ENCODE peak calls at places on chromosome 9, in five cellular contexts. R, I, H, F and G are unnamed samples.

GRCh38 chr9:5357431-5358105 is 17.9 kb upstream of the RLN1 start:
- DNase-seq in H (no peak), F (no peak), I (no peak), R (no peak), G (no peak)

GRCh38 chr9:22148876-22149637 is 140.0 kb upstream of the CDKN2B start:
- DNase-seq in H (no peak), R (no peak), I (no peak), F (no peak), G (no peak)

GRCh38 chr9:24045150-24045549 is 219.1 kb upstream of the ELAVL2 start:
- DNase-seq in R (no peak), I (no peak), F (no peak), H (no peak), G (no peak)

GRCh38 chr9:91949293-91949945 is 609 bp downstream of the ROR2 start:
- DNase-seq in R (peak), I (no peak), F (peak), H (no peak), G (no peak)

GRCh38 chr9:7780261-7780988 is 19.2 kb downstream of the DMAC1 start:
- DNase-seq in R (peak), F (no peak), I (no peak), H (no peak), G (no peak)

GRCh38 chr9:134899818-134900325 is 17.8 kb downstream of the FCN1 start:
- DNase-seq in F (no peak), H (no peak), R (no peak), I (no peak), G (no peak)

GRCh38 chr9:125604189-125604588 is 102.8 kb downstream of the MAPKAP1 start:
- DNase-seq in I (no peak), R (no peak), H (no peak), F (no peak), G (no peak)

GRCh38 chr9:116671605-116672004 is 15.5 kb upstream of the TRIM32 start:
- DNase-seq in F (no peak), I (no peak), H (no peak), R (no peak), G (no peak)

GRCh38 chr9:68705636-68706578 is 867 bp downstream of the PIP5K1B start:
- DNase-seq in F (no peak), R (peak), I (peak), H (peak), G (no peak)

GRCh38 chr9:88974641-88975040 is 16.6 kb upstream of the S1PR3 start:
- DNase-seq in R (no peak), F (no peak), H (no peak), I (no peak), G (no peak)

GRCh38 chr9:91744114-91744513 is 205.9 kb downstream of the ROR2 start:
- DNase-seq in F (no peak), H (no peak), I (no peak), R (no peak), G (no peak)

GRCh38 chr9:90836396-90837080 is 34.9 kb downstream of the SYK start:
- DNase-seq in H (no peak), F (no peak), I (no peak), R (no peak), G (no peak)

GRCh38 chr9:115969096-115969495 is 184.5 kb upstream of the PAPPA start:
- DNase-seq in R (no peak), I (no peak), F (no peak), H (no peak), G (peak)

GRCh38 chr9:132199056-132199455 is 37.2 kb downstream of the NTNG2 start:
- DNase-seq in R (no peak), I (no peak), H (no peak), F (no peak), G (no peak)

GRCh38 chr9:76718166-76718565 is 46.1 kb upstream of the PCA3 start:
- DNase-seq in R (no peak), F (no peak), H (no peak), I (no peak), G (no peak)

GRCh38 chr9:23554691-23555090 is 271.3 kb downstream of the ELAVL2 start:
- DNase-seq in H (no peak), I (no peak), F (no peak), R (no peak), G (no peak)

GRCh38 chr9:134814598-134815215 is 65.9 kb upstream of the FCN2 start:
- DNase-seq in R (peak), F (no peak), I (no peak), H (no peak), G (peak)

GRCh38 chr9:136531904-136532798 is 13.7 kb downstream of the NOTCH1 start:
- DNase-seq in R (no peak), F (no peak), I (no peak), H (no peak), G (no peak)

GRCh38 chr9:81822967-81823366 is 105.3 kb upstream of the SPATA31D4 start:
- DNase-seq in R (no peak), I (no peak), H (no peak), F (no peak), G (no peak)

GRCh38 chr9:117744856-117745389 is 40.7 kb downstream of the TLR4 start:
- DNase-seq in F (no peak), H (peak), I (peak), R (peak), G (peak)

GRCh38 chr9:137064027-137064879 is 6.1 kb downstream of the SAPCD2 start:
- DNase-seq in F (peak), I (peak), H (peak), R (peak), G (peak)

GRCh38 chr9:73667749-73668148 is 516.1 kb downstream of the ANXA1 start:
- DNase-seq in F (no peak), R (no peak), H (no peak), I (no peak), G (no peak)
- TF ChIP-seq CTCF in F (no peak), R (no peak), H (no peak), I (no peak), G (no peak)

GRCh38 chr9:12935714-12936113 is 160.9 kb downstream of the LURAP1L start:
- DNase-seq in F (no peak), R (no peak), H (no peak), I (no peak), G (no peak)

GRCh38 chr9:12930906-12931305 is 156.1 kb downstream of the LURAP1L start:
- DNase-seq in R (no peak), I (no peak), F (no peak), H (no peak), G (no peak)

GRCh38 chr9:12933957-12934356 is 159.1 kb downstream of the LURAP1L start:
- DNase-seq in F (no peak), R (no peak), H (no peak), I (no peak), G (peak)

GRCh38 chr9:12934515-12935301 is 159.9 kb downstream of the LURAP1L start:
- DNase-seq in F (no peak), I (no peak), R (no peak), H (no peak), G (no peak)
- H3K27ac ChIP-seq in F (no peak), I (no peak), R (no peak), H (no peak), G (no peak)

GRCh38 chr9:120936764-120937122 is 10.1 kb upstream of the TRAF1 start:
- DNase-seq in H (no peak), R (no peak), I (no peak), F (no peak), G (no peak)
- TF ChIP-seq CTCF in H (no peak), R (no peak), I (no peak), F (no peak), G (peak)

GRCh38 chr9:111597852-111598729 is 1.4 kb downstream of the PTGR1 start:
- DNase-seq in I (peak), R (peak), H (peak), F (peak), G (peak)
- H3K27ac ChIP-seq in I (peak), R (peak), H (peak), F (peak), G (peak)

DNA sequence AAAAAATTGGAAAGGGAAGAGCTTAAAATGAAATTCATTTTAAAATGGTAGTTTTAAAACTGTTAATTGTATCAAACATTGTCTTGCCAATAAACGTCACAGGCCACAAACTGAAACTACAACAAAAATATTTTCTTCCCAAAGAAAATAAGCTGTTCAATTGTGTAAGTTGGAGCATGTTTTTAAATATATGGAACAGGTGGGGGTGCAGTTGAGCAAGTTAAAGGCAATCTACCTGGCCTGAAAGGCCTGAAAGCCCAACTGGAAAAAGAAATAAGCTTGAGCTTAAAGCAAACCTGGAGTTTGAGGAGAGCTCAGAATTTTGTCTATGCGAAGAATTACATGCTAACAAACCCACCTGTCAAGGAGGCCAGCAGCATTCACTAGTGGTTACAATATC is 439.5 kb downstream of the ACTL7B start:
- DNase-seq in R (peak), I (no peak), F (no peak), H (no peak), G (peak)
- TF ChIP-seq CTCF in R (no peak), I (no peak), F (no peak), H (no peak), G (peak)

DNA sequence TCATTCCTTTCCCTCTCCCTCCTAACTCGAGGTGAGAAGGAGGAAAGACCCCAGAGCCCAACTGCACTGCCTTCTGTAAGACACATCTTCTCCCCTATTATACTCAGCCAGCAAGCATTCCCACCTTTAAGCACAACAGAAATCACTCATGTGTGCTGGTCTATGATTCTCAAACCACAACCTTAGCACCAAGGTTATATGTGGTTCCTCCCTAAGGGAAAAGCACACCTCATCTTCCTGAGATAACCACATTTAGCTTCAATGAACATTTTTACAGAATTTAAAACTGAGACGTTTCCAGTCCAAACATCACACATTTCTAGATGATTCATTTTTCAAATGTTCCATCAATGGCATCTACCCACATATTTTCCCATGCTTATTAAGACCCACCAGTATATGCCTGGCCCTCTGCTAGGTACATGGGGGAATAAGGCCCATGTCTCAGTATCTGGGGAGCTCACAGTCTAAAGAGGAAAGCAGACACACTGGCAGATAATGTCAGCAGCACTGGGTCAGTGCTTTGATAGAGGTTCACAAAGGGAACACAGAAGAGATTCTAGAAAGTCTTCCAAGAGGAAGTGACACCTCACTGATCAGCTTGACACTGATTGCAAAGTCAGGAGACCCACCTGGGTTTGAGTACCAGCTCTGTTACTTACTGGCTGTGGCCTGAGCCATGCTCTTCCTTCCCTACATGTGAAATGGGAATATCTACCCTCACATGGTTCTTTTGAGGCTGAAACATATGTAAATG is 245.4 kb downstream of the DENND1A start:
- DNase-seq in I (no peak), R (no peak), F (no peak), H (no peak), G (no peak)
- H3K27ac ChIP-seq in I (no peak), R (no peak), F (no peak), H (no peak), G (no peak)

GRCh38 chr9:34289159-34289558 is 39.9 kb downstream of the KIF24 start:
- DNase-seq in F (no peak), R (no peak), I (no peak), H (no peak), G (no peak)

GRCh38 chr9:34292552-34292951 is 36.5 kb downstream of the KIF24 start:
- DNase-seq in F (no peak), R (no peak), H (no peak), I (no peak), G (no peak)

GRCh38 chr9:34291019-34291418 is 38.0 kb downstream of the KIF24 start:
- DNase-seq in R (no peak), I (no peak), F (no peak), H (no peak), G (no peak)

DNA sequence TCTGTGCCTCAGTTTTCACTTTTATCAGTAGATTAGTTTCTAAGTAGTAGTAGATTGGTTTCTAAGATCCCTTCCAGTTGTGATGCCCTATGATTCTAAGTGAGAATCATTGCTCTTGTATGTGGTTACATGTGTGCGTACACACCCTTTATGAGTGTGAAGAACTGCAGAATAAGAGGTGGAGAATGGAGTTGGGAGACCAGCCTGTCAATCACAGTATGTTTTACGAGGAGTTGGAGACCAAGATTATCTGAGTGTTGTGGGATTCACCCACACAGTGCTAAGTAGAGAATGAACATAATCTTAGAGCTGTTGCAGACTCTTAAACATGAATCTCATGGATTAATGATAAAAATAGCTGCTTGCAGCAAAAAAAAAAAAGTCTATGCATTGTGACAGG is 37.6 kb downstream of the KIF24 start:
- DNase-seq in I (no peak), R (no peak), F (no peak), H (no peak), G (no peak)
- TF ChIP-seq CTCF in I (no peak), R (no peak), F (no peak), H (no peak), G (no peak)

DNA sequence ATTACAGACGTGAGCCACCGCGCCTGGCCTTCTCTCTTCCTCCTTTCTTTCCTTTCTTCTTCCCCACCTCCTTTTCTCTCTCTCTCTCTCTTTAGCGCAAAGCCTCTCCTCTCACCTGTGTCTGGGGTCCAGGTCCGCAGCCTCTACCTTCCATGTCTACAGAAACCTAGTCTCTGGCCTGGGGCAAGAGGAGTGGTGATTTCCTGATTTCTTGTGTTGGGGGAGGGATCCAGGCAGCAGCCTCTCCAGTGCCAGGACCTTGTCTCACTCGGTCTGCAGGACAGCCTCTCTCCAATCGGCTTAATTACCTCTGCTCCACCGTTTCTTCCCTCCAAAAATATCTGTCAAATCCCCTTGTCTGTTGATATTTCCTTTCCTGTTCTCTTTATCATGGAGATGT is 16.1 kb upstream of the FAM120A start:
- DNase-seq in F (no peak), H (no peak), R (no peak), I (no peak), G (no peak)
- H3K27ac ChIP-seq in F (no peak), H (no peak), R (no peak), I (no peak), G (no peak)